ENCODE peak calls at places on chromosomes 13 and 19, in seven cellular contexts. Y, P, A, S, Z, C and T are unnamed samples.

GRCh38 chr13:27131202-27131623 is 40.4 kb downstream of the USP12 start:
- DNase-seq in P (no peak), C (peak; percentile 79), S (no peak), A (peak; percentile 58), Z (peak; percentile 93), Y (peak; percentile 94), T (no peak)

GRCh38 chr13:97600438-97601080 is 166.6 kb downstream of the RAP2A start:
- DNase-seq in Y (no peak), P (no peak), Z (no peak), S (peak; percentile 43), A (no peak), C (peak; percentile 39), T (no peak)

GRCh38 chr13:70191034-70191433 is 82.8 kb upstream of the KLHL1 start:
- DNase-seq in Z (no peak), Y (no peak), C (no peak), S (no peak), P (no peak), A (no peak), T (no peak)

GRCh38 chr19:51548213-51548651 is 16.8 kb upstream of the SIGLEC6 start:
- DNase-seq in S (no peak), P (no peak), Z (no peak), C (no peak), A (no peak), Y (peak; percentile 27), T (no peak)

GRCh38 chr13:95530178-95530577 is 22.3 kb upstream of the CLDN10 start:
- DNase-seq in Y (no peak), A (no peak), C (peak; percentile 98), Z (no peak), P (no peak), S (peak; percentile 43), T (no peak)

GRCh38 chr13:32911506-32911905 is 104.7 kb upstream of the KL start:
- DNase-seq in P (peak; percentile 75), C (peak; percentile 55), Z (peak; percentile 54), S (peak; percentile 16), A (no peak), Y (peak; percentile 78), T (no peak)

GRCh38 chr13:89925107-89925506 is 1422.4 kb upstream of the MIR17HG start:
- DNase-seq in Z (no peak), S (peak; percentile 27), C (peak; percentile 51), P (no peak), A (no peak), Y (no peak), T (no peak)

GRCh38 chr13:79782541-79783216 is 301.7 kb downstream of the NDFIP2 start:
- DNase-seq in P (peak; percentile 30), Y (no peak), Z (no peak), S (no peak), A (no peak), C (no peak), T (peak; percentile 58)

GRCh38 chr13:78121459-78122348 is 203.1 kb upstream of the EDNRB start:
- DNase-seq in C (peak; percentile 38), Z (peak; percentile 44), Y (peak; percentile 76), P (peak; percentile 56), S (peak; percentile 45), A (peak; percentile 11), T (no peak)

GRCh38 chr19:43534811-43535761 is 2.1 kb downstream of the ZNF575 start:
- DNase-seq in A (peak; percentile 45), C (no peak), P (peak; percentile 66), Z (peak; percentile 51), Y (peak; percentile 71), S (no peak), T (peak; percentile 55)

GRCh38 chr19:4304509-4305252 is at the start of gene FSD1:
- DNase-seq in C (peak; percentile 53), A (peak; percentile 74), P (peak; percentile 43), S (no peak), Y (peak; percentile 95), Z (peak; percentile 86), T (no peak)

GRCh38 chr13:98476538-98476966 is 100.4 kb downstream of the STK24 start:
- DNase-seq in C (peak; percentile 97), Y (peak; percentile 96), P (no peak), S (no peak), A (peak; percentile 80), Z (peak; percentile 97), T (peak; percentile 88)

GRCh38 chr13:76837811-76838210 is 48.4 kb downstream of the KCTD12 start:
- DNase-seq in C (no peak), Y (no peak), Z (no peak), P (no peak), S (no peak), A (no peak), T (no peak)

GRCh38 chr19:21256722-21257121 is 72.5 kb downstream of the ZNF708 start:
- DNase-seq in Y (no peak), Z (no peak), S (no peak), P (peak; percentile 61), A (no peak), C (no peak), T (no peak)

GRCh38 chr19:48624791-48625723 is 5.8 kb downstream of the SPHK2 start:
- DNase-seq in Y (peak; percentile 63), P (no peak), S (no peak), Z (no peak), C (no peak), A (no peak), T (no peak)

GRCh38 chr13:55069746-55070145 is 2041.1 kb downstream of the OLFM4 start:
- DNase-seq in S (no peak), Z (no peak), Y (no peak), A (no peak), C (no peak), P (no peak), T (no peak)

GRCh38 chr19:55777528-55777927 is 8.6 kb downstream of the RFPL4AL1 start:
- DNase-seq in C (no peak), S (no peak), P (peak; percentile 61), Y (no peak), Z (no peak), A (no peak), T (no peak)

GRCh38 chr13:27273658-27274425 is 3.2 kb downstream of the RASL11A start:
- DNase-seq in P (peak; percentile 78), C (no peak), Z (no peak), Y (no peak), S (no peak), A (no peak), T (no peak)

GRCh38 chr13:32403108-32403507 is 24.8 kb downstream of the N4BP2L1 start:
- DNase-seq in Y (no peak), Z (no peak), S (no peak), C (no peak), P (no peak), A (no peak), T (no peak)